ENCODE peak calls at places on chromosomes 12 and 14, in five cellular contexts. B is small intestine, E is pancreas, R is GM04504, N is gastrocnemius medialis. A is an unnamed sample.

GRCh38 chr12:65944637-65945036 is 120.4 kb downstream of the HMGA2 start:
- DNase-seq in B (no peak), E (no peak), R (no peak), N (no peak), A (no peak)

GRCh38 chr14:36580856-36581831 is 1.3 kb downstream of the NKX2-8 start:
- DNase-seq in B (no peak), E (peak; percentile 33), R (no peak), N (no peak), A (no peak)

GRCh38 chr14:56855891-56856461 is 45.7 kb upstream of the OTX2 start:
- DNase-seq in B (peak; percentile 67), E (no peak), R (no peak), N (no peak), A (no peak)

GRCh38 chr12:58095002-58095401 is 153.6 kb downstream of the ATP23 start:
- DNase-seq in B (no peak), E (no peak), R (no peak), N (no peak), A (no peak)

GRCh38 chr12:122059203-122059960 is 19.2 kb upstream of the MLXIP start:
- DNase-seq in B (no peak), E (no peak), R (no peak), N (no peak), A (no peak)

GRCh38 chr12:93200291-93200917 is 177.3 kb upstream of the NUDT4 start:
- DNase-seq in B (no peak), E (no peak), R (no peak), N (peak; percentile 31), A (no peak)

GRCh38 chr12:130164216-130164542 is 1.9 kb downstream of the FZD10 start:
- DNase-seq in B (no peak), E (no peak), R (no peak), N (no peak), A (no peak)

GRCh38 chr14:51394804-51395203 is 154.8 kb downstream of the TMX1 start:
- DNase-seq in B (no peak), E (no peak), R (no peak), N (no peak), A (no peak)

GRCh38 chr12:128643106-128643651 is 180.6 kb downstream of the SLC15A4 start:
- DNase-seq in B (no peak), E (no peak), R (no peak), N (no peak), A (no peak)

GRCh38 chr12:49144384-49144783 is 13.2 kb upstream of the TUBA1B start:
- DNase-seq in B (no peak), E (no peak), R (no peak), N (no peak), A (no peak)

GRCh38 chr14:101965145-101965531 is 765 bp downstream of the DYNC1H1 start:
- DNase-seq in B (peak; percentile 83), E (peak; percentile 63), R (peak; percentile 52), N (peak; percentile 68), A (no peak)

GRCh38 chr12:38099686-38100085 is 216.9 kb upstream of the ALG10B start:
- DNase-seq in B (no peak), E (no peak), R (no peak), N (no peak), A (no peak)

GRCh38 chr14:102913341-102914211 is 8.9 kb upstream of the AMN start:
- DNase-seq in B (no peak), E (no peak), R (no peak), N (peak; percentile 4), A (no peak)

GRCh38 chr12:90854136-90854689 is 100.8 kb downstream of the CCER1 start:
- DNase-seq in B (peak; percentile 41), E (no peak), R (peak; percentile 30), N (no peak), A (peak; percentile 37)

GRCh38 chr14:94601961-94602391 is 10.2 kb upstream of the SERPINA3 start:
- DNase-seq in B (peak; percentile 45), E (no peak), R (peak; percentile 78), N (peak; percentile 91), A (peak; percentile 47)

GRCh38 chr12:70427611-70428010 is 61.5 kb downstream of the KCNMB4 start:
- DNase-seq in B (no peak), E (no peak), R (no peak), N (no peak), A (no peak)

GRCh38 chr14:75188520-75189267 is 12.3 kb upstream of the TMED10 start:
- DNase-seq in B (peak; percentile 41), E (no peak), R (no peak), N (peak; percentile 30), A (no peak)

GRCh38 chr12:108214486-108214885 is 85.4 kb downstream of the WSCD2 start:
- DNase-seq in B (no peak), E (peak; percentile 25), R (no peak), N (no peak), A (peak; percentile 3)

GRCh38 chr12:9361879-9362326 is 153.7 kb upstream of the PZP start:
- DNase-seq in B (no peak), E (no peak), R (no peak), N (no peak), A (no peak)

GRCh38 chr12:122123051-122123760 is 44.6 kb downstream of the MLXIP start:
- DNase-seq in B (peak; percentile 85), E (peak; percentile 65), R (peak; percentile 42), N (peak; percentile 72), A (peak; percentile 4)

GRCh38 chr14:72594099-72594901 is 299.6 kb downstream of the DPF3 start:
- DNase-seq in B (peak; percentile 56), E (no peak), R (no peak), N (no peak), A (no peak)

GRCh38 chr14:50001999-50002925 is 109.4 kb downstream of the ARF6 start:
- DNase-seq in B (peak; percentile 57), E (no peak), R (no peak), N (peak; percentile 47), A (no peak)

GRCh38 chr12:106861984-106862894 is 87.8 kb downstream of the RIC8B start:
- DNase-seq in B (peak; percentile 55), E (no peak), R (peak; percentile 37), N (no peak), A (peak; percentile 54)

GRCh38 chr14:73116079-73116665 is 20.1 kb upstream of the PSEN1 start:
- DNase-seq in B (no peak), E (no peak), R (no peak), N (no peak), A (no peak)

GRCh38 chr12:55188974-55189556 is 31.8 kb upstream of the OR10A7 start:
- DNase-seq in B (peak; percentile 74), E (no peak), R (peak; percentile 43), N (no peak), A (peak; percentile 23)